ENCODE peak calls at places on chromosomes 13 and 19, in nine cellular contexts. One of them, this sample, is unnamed.

GRCh38 chr19:12884926-12885748 is 1.9 kb downstream of the KLF1 start:
- DNase-seq in amygdala: no peak
- DNase-seq in AG09309: no peak
- DNase-seq in stimulated activated CD4-positive, alpha-beta T cell treated with anti-CD3 and anti-CD28 coated beads, TNF-alpha, amount 100 ng/mL, for 1 hour: peak
- DNase-seq in anterior cingulate cortex: peak
- DNase-seq in BJ: no peak
- DNase-seq in right atrium auricular region: no peak
- DNase-seq in activated CD4-positive, alpha-beta T cell treated with anti-CD3 and anti-CD28 coated beads, Interleukin-2, amount 50 U/mL, for 48 hours: peak
- DNase-seq in thoracic aorta: no peak
- DNase-seq in this sample: peak

GRCh38 chr13:106491928-106492327 is 43.5 kb downstream of the EFNB2 start:
- DNase-seq in BJ: no peak
- DNase-seq in activated CD4-positive, alpha-beta T cell treated with anti-CD3 and anti-CD28 coated beads, Interleukin-2, amount 50 U/mL, for 48 hours: no peak
- DNase-seq in amygdala: peak
- DNase-seq in right atrium auricular region: no peak
- DNase-seq in stimulated activated CD4-positive, alpha-beta T cell treated with anti-CD3 and anti-CD28 coated beads, TNF-alpha, amount 100 ng/mL, for 1 hour: no peak
- DNase-seq in thoracic aorta: no peak
- DNase-seq in AG09309: no peak
- DNase-seq in anterior cingulate cortex: no peak
- DNase-seq in this sample: no peak

GRCh38 chr13:98466634-98467236 is 110.2 kb downstream of the STK24 start:
- DNase-seq in anterior cingulate cortex: no peak
- DNase-seq in amygdala: no peak
- DNase-seq in BJ: no peak
- DNase-seq in right atrium auricular region: no peak
- DNase-seq in stimulated activated CD4-positive, alpha-beta T cell treated with anti-CD3 and anti-CD28 coated beads, TNF-alpha, amount 100 ng/mL, for 1 hour: peak
- DNase-seq in activated CD4-positive, alpha-beta T cell treated with anti-CD3 and anti-CD28 coated beads, Interleukin-2, amount 50 U/mL, for 48 hours: peak
- DNase-seq in AG09309: no peak
- DNase-seq in thoracic aorta: no peak
- DNase-seq in this sample: peak

GRCh38 chr19:46821512-46822359 is 28.9 kb downstream of the AP2S1 start:
- DNase-seq in stimulated activated CD4-positive, alpha-beta T cell treated with anti-CD3 and anti-CD28 coated beads, TNF-alpha, amount 100 ng/mL, for 1 hour: peak
- DNase-seq in right atrium auricular region: no peak
- DNase-seq in AG09309: no peak
- DNase-seq in activated CD4-positive, alpha-beta T cell treated with anti-CD3 and anti-CD28 coated beads, Interleukin-2, amount 50 U/mL, for 48 hours: peak
- DNase-seq in amygdala: no peak
- DNase-seq in thoracic aorta: no peak
- DNase-seq in BJ: no peak
- DNase-seq in anterior cingulate cortex: no peak
- DNase-seq in this sample: peak

GRCh38 chr19:14166448-14166847 is 30.1 kb upstream of the ASF1B start:
- DNase-seq in stimulated activated CD4-positive, alpha-beta T cell treated with anti-CD3 and anti-CD28 coated beads, TNF-alpha, amount 100 ng/mL, for 1 hour: no peak
- DNase-seq in AG09309: no peak
- DNase-seq in amygdala: no peak
- DNase-seq in BJ: no peak
- DNase-seq in right atrium auricular region: no peak
- DNase-seq in anterior cingulate cortex: no peak
- DNase-seq in activated CD4-positive, alpha-beta T cell treated with anti-CD3 and anti-CD28 coated beads, Interleukin-2, amount 50 U/mL, for 48 hours: no peak
- DNase-seq in thoracic aorta: no peak
- DNase-seq in this sample: no peak

GRCh38 chr19:38845374-38846024 is 4.3 kb downstream of the HNRNPL start:
- DNase-seq in right atrium auricular region: no peak
- DNase-seq in amygdala: no peak
- DNase-seq in anterior cingulate cortex: no peak
- DNase-seq in stimulated activated CD4-positive, alpha-beta T cell treated with anti-CD3 and anti-CD28 coated beads, TNF-alpha, amount 100 ng/mL, for 1 hour: no peak
- DNase-seq in BJ: no peak
- DNase-seq in activated CD4-positive, alpha-beta T cell treated with anti-CD3 and anti-CD28 coated beads, Interleukin-2, amount 50 U/mL, for 48 hours: no peak
- DNase-seq in thoracic aorta: no peak
- DNase-seq in AG09309: no peak
- DNase-seq in this sample: no peak

GRCh38 chr13:30312859-30313258 is 5.5 kb upstream of the KATNAL1 start:
- DNase-seq in thoracic aorta: no peak
- DNase-seq in AG09309: no peak
- DNase-seq in stimulated activated CD4-positive, alpha-beta T cell treated with anti-CD3 and anti-CD28 coated beads, TNF-alpha, amount 100 ng/mL, for 1 hour: no peak
- DNase-seq in BJ: no peak
- DNase-seq in right atrium auricular region: no peak
- DNase-seq in amygdala: no peak
- DNase-seq in anterior cingulate cortex: no peak
- DNase-seq in activated CD4-positive, alpha-beta T cell treated with anti-CD3 and anti-CD28 coated beads, Interleukin-2, amount 50 U/mL, for 48 hours: no peak
- DNase-seq in this sample: no peak

GRCh38 chr19:4781851-4782250 is 9.7 kb upstream of the FEM1A start:
- DNase-seq in anterior cingulate cortex: no peak
- DNase-seq in right atrium auricular region: no peak
- DNase-seq in AG09309: no peak
- DNase-seq in activated CD4-positive, alpha-beta T cell treated with anti-CD3 and anti-CD28 coated beads, Interleukin-2, amount 50 U/mL, for 48 hours: no peak
- DNase-seq in BJ: no peak
- DNase-seq in stimulated activated CD4-positive, alpha-beta T cell treated with anti-CD3 and anti-CD28 coated beads, TNF-alpha, amount 100 ng/mL, for 1 hour: no peak
- DNase-seq in amygdala: no peak
- DNase-seq in thoracic aorta: no peak
- DNase-seq in this sample: no peak